ENCODE peak calls at places on chromosomes 4 and X, in six cellular contexts. One of them, this sample, is unnamed.

GRCh38 chr4:98996056-98996941 is 778 bp downstream of the METAP1 start:
- DNase-seq in hepatocyte: peak
- DNase-seq in GM23248: peak
- DNase-seq in fibroblast of lung: peak
- DNase-seq in MM.1S: peak
- DNase-seq in PC-3: peak
- DNase-seq in this sample: peak

GRCh38 chr4:80092847-80093246 is 19.8 kb upstream of the ANTXR2 start:
- DNase-seq in hepatocyte: no peak
- DNase-seq in GM23248: no peak
- DNase-seq in fibroblast of lung: no peak
- DNase-seq in MM.1S: no peak
- DNase-seq in PC-3: no peak
- DNase-seq in this sample: no peak

GRCh38 chr4:62544428-62544827 is 1344.3 kb downstream of the ADGRL3 start:
- DNase-seq in hepatocyte: no peak
- DNase-seq in GM23248: no peak
- DNase-seq in fibroblast of lung: no peak
- DNase-seq in MM.1S: no peak
- DNase-seq in PC-3: peak
- DNase-seq in this sample: no peak

GRCh38 chr4:154044118-154044517 is 255.2 kb upstream of the SFRP2 start:
- DNase-seq in hepatocyte: no peak
- DNase-seq in GM23248: peak
- DNase-seq in fibroblast of lung: no peak
- DNase-seq in MM.1S: no peak
- DNase-seq in PC-3: peak
- DNase-seq in this sample: no peak

GRCh38 chr4:122652379-122652778 is 31.5 kb upstream of the IL21 start:
- DNase-seq in hepatocyte: peak
- DNase-seq in GM23248: peak
- DNase-seq in fibroblast of lung: peak
- DNase-seq in MM.1S: peak
- DNase-seq in PC-3: peak
- DNase-seq in this sample: peak

GRCh38 chrX:106780664-106781377 is 21.7 kb upstream of the TBC1D8B start:
- DNase-seq in hepatocyte: peak
- DNase-seq in GM23248: no peak
- DNase-seq in fibroblast of lung: no peak
- DNase-seq in MM.1S: no peak
- DNase-seq in PC-3: no peak
- DNase-seq in this sample: no peak

GRCh38 chrX:48676893-48677270 is 6.7 kb upstream of the WAS start:
- DNase-seq in hepatocyte: peak
- DNase-seq in GM23248: peak
- DNase-seq in fibroblast of lung: no peak
- DNase-seq in MM.1S: peak
- DNase-seq in PC-3: peak
- DNase-seq in this sample: peak

GRCh38 chr4:76749361-76749760 is 148.6 kb downstream of the SOWAHB start:
- DNase-seq in hepatocyte: no peak
- DNase-seq in GM23248: no peak
- DNase-seq in fibroblast of lung: no peak
- DNase-seq in MM.1S: no peak
- DNase-seq in PC-3: no peak
- DNase-seq in this sample: no peak

GRCh38 chr4:20687894-20688293 is 12.4 kb upstream of the PACRGL start:
- DNase-seq in hepatocyte: no peak
- DNase-seq in GM23248: peak
- DNase-seq in fibroblast of lung: peak
- DNase-seq in MM.1S: no peak
- DNase-seq in PC-3: peak
- DNase-seq in this sample: no peak

GRCh38 chr4:168162604-168163003 is 70.3 kb downstream of the ANXA10 start:
- DNase-seq in hepatocyte: peak
- DNase-seq in GM23248: peak
- DNase-seq in fibroblast of lung: no peak
- DNase-seq in MM.1S: no peak
- DNase-seq in PC-3: no peak
- DNase-seq in this sample: no peak

GRCh38 chr4:73836373-73837269 is at the start of gene CXCL6:
- DNase-seq in hepatocyte: peak
- DNase-seq in GM23248: peak
- DNase-seq in fibroblast of lung: no peak
- DNase-seq in MM.1S: no peak
- DNase-seq in PC-3: peak
- DNase-seq in this sample: no peak
- TF ChIP-seq EZH2 in hepatocyte: no peak
- TF ChIP-seq EZH2 in GM23248: no peak
- TF ChIP-seq EZH2 in fibroblast of lung: no peak
- TF ChIP-seq EZH2 in MM.1S: no peak
- TF ChIP-seq EZH2 in PC-3: no peak
- TF ChIP-seq EZH2 in this sample: no peak

GRCh38 chr4:48669086-48669485 is 111.0 kb downstream of the FRYL start:
- DNase-seq in hepatocyte: no peak
- DNase-seq in GM23248: no peak
- DNase-seq in fibroblast of lung: no peak
- DNase-seq in MM.1S: no peak
- DNase-seq in PC-3: no peak
- DNase-seq in this sample: no peak
- H3K27ac ChIP-seq in hepatocyte: peak
- H3K27ac ChIP-seq in GM23248: no peak
- H3K27ac ChIP-seq in fibroblast of lung: no peak
- H3K27ac ChIP-seq in MM.1S: no peak
- H3K27ac ChIP-seq in PC-3: no peak
- H3K27ac ChIP-seq in this sample: no peak

GRCh38 chr4:46994007-46994405 is 625 bp upstream of the GABRA4 start:
- DNase-seq in hepatocyte: no peak
- DNase-seq in GM23248: no peak
- DNase-seq in fibroblast of lung: peak
- DNase-seq in MM.1S: no peak
- DNase-seq in PC-3: no peak
- DNase-seq in this sample: no peak
- TF ChIP-seq EZH2 in hepatocyte: no peak
- TF ChIP-seq EZH2 in GM23248: no peak
- TF ChIP-seq EZH2 in fibroblast of lung: no peak
- TF ChIP-seq EZH2 in MM.1S: no peak
- TF ChIP-seq EZH2 in PC-3: no peak
- TF ChIP-seq EZH2 in this sample: no peak

DNA sequence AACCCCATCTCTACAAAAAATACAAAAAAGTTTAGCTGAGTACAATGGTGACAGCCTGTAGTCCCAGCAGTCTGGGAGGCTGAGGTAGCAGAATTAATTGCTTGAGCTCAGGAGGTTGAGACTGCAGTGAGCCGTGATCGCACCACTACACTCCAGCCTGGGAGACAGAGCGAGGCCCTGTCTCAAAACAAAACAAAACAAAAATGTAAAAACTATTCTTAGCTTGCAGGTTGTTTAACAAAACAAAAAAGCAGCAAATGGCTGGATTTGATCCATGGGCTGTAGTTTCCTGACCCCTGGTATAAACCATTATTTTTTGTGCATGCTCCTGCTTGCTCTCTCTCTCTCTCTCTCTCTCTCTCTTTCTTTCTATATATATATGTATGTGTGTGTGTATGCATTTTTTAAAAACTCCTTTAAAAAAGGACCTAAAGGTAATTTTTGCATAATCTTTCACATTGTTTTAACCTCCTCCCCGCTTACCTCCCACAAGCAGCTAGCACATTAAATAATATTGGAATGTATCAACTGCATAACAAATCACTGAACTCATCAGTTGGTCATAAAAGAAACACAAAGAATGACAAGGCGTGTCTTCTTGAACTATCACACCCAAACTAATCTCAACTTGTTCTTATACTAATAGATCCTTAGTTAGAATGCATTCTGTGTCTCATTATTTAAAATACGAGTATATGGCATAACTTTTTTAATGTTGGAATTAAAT is 4.8 kb downstream of the AREG start:
- DNase-seq in hepatocyte: no peak
- DNase-seq in GM23248: peak
- DNase-seq in fibroblast of lung: peak
- DNase-seq in MM.1S: no peak
- DNase-seq in PC-3: peak
- DNase-seq in this sample: no peak
- H3K27ac ChIP-seq in hepatocyte: no peak
- H3K27ac ChIP-seq in GM23248: no peak
- H3K27ac ChIP-seq in fibroblast of lung: no peak
- H3K27ac ChIP-seq in MM.1S: no peak
- H3K27ac ChIP-seq in PC-3: peak
- H3K27ac ChIP-seq in this sample: no peak

GRCh38 chrX:118973389-118974087 is 880 bp upstream of the LONRF3 start:
- DNase-seq in hepatocyte: no peak
- DNase-seq in GM23248: peak
- DNase-seq in fibroblast of lung: no peak
- DNase-seq in MM.1S: no peak
- DNase-seq in PC-3: peak
- DNase-seq in this sample: no peak
- TF ChIP-seq EZH2 in hepatocyte: no peak
- TF ChIP-seq EZH2 in GM23248: no peak
- TF ChIP-seq EZH2 in fibroblast of lung: peak
- TF ChIP-seq EZH2 in MM.1S: no peak
- TF ChIP-seq EZH2 in PC-3: no peak
- TF ChIP-seq EZH2 in this sample: no peak